ENCODE peak calls at places on chromosomes 6 and 20, in six cellular contexts. S is GM12865; W is activated naive CD4-positive, alpha-beta T cell; L is AG04449; U is hippocampal formation; J is mucosa of descending colon. H is an unnamed sample.

GRCh38 chr6:43803055-43803782 is 33.2 kb downstream of the VEGFA start:
- DNase-seq in J (no peak), U (no peak), L (no peak), S (no peak), W (no peak), H (no peak)

GRCh38 chr20:32325706-32326506 is 32.2 kb upstream of the ASXL1 start:
- DNase-seq in J (peak), U (no peak), L (no peak), W (no peak), S (no peak), H (peak)

GRCh38 chr6:113449051-113449450 is 408.1 kb upstream of the MARCKS start:
- DNase-seq in S (no peak), W (no peak), L (no peak), U (no peak), J (no peak), H (no peak)

GRCh38 chr20:1722513-1723050 is 65.0 kb upstream of the SIRPG start:
- DNase-seq in L (no peak), S (no peak), W (no peak), U (no peak), J (no peak), H (no peak)

GRCh38 chr6:20700375-20700774 is 166.1 kb downstream of the CDKAL1 start:
- DNase-seq in J (peak), W (no peak), U (no peak), S (no peak), L (no peak), H (no peak)

GRCh38 chr6:159168536-159169192 is 536 bp upstream of the FNDC1 start:
- DNase-seq in J (peak), W (no peak), U (no peak), S (no peak), L (no peak), H (peak)

GRCh38 chr20:4708036-4708435 is 13.7 kb upstream of the PRND start:
- DNase-seq in U (no peak), S (no peak), J (no peak), L (no peak), W (no peak), H (no peak)

GRCh38 chr6:161351855-161352254 is 78.0 kb upstream of the AGPAT4 start:
- DNase-seq in W (no peak), S (no peak), L (no peak), U (no peak), J (no peak), H (no peak)

GRCh38 chr6:101779051-101779844 is 385.7 kb downstream of the GRIK2 start:
- DNase-seq in J (no peak), L (no peak), S (no peak), U (no peak), W (no peak), H (no peak)

GRCh38 chr6:33781105-33781975 is 7.6 kb downstream of the LEMD2 start:
- DNase-seq in L (no peak), U (no peak), J (no peak), W (no peak), S (no peak), H (no peak)

GRCh38 chr6:41545174-41545702 is 943 bp upstream of the FOXP4 start:
- DNase-seq in S (no peak), U (no peak), J (no peak), W (no peak), L (no peak), H (no peak)

GRCh38 chr6:106097368-106098231 is 11.5 kb downstream of the PRDM1 start:
- DNase-seq in S (peak), W (no peak), L (no peak), J (peak), U (no peak), H (no peak)

GRCh38 chr6:152948150-152948768 is 34.6 kb downstream of the FBXO5 start:
- DNase-seq in U (peak), W (no peak), S (peak), L (no peak), J (peak), H (no peak)

GRCh38 chr20:10282930-10283556 is 64.4 kb downstream of the SNAP25 start:
- DNase-seq in J (no peak), L (peak), S (no peak), W (no peak), U (no peak), H (no peak)

GRCh38 chr6:37208793-37209192 is 38.8 kb downstream of the PIM1 start:
- DNase-seq in U (no peak), W (no peak), S (no peak), J (no peak), L (no peak), H (no peak)

GRCh38 chr20:33730946-33731692 is 677 bp upstream of the ZNF341 start:
- DNase-seq in S (no peak), U (no peak), J (peak), L (no peak), W (no peak), H (no peak)

GRCh38 chr6:86581833-86582232 is 355.5 kb upstream of the HTR1E start:
- DNase-seq in L (no peak), U (no peak), S (no peak), W (no peak), J (no peak), H (no peak)

GRCh38 chr6:7974932-7975763 is 64.6 kb upstream of the TXNDC5 start:
- DNase-seq in J (peak), U (peak), L (no peak), S (peak), W (no peak), H (peak)